ENCODE peak calls at places on chromosomes 7 and 10, in six cellular contexts. S is activated CD4-positive, alpha-beta T cell treated with anti-CD3 and anti-CD28 coated beads, Interleukin-2, amount 50 U/mL, for 1 hour; I is AML-193; B is activated T-cell treated with anti-CD3 and anti-CD28 coated beads for 4 hours; M is caudate nucleus; G is GM18507. W is an unnamed sample.

GRCh38 chr10:77520290-77520689 is 117.3 kb downstream of the KCNMA1 start:
- DNase-seq in B (no peak), S (no peak), I (no peak), M (no peak), G (no peak), W (no peak)

GRCh38 chr7:92955081-92955480 is 118.7 kb upstream of the CDK6 start:
- DNase-seq in M (no peak), S (no peak), I (no peak), B (no peak), G (no peak), W (no peak)

GRCh38 chr7:30206466-30206865 is 71.7 kb downstream of the MTURN start:
- DNase-seq in G (no peak), S (no peak), I (no peak), M (no peak), B (no peak), W (no peak)

GRCh38 chr7:150357277-150357676 is 11.3 kb upstream of the REPIN1 start:
- DNase-seq in M (no peak), G (no peak), S (peak; percentile 68), I (no peak), B (peak; percentile 55), W (peak; percentile 51)

GRCh38 chr7:103637726-103638125 is 191.7 kb upstream of the SLC26A5 start:
- DNase-seq in M (no peak), B (no peak), I (no peak), G (no peak), S (no peak), W (no peak)

GRCh38 chr7:101941481-101942383 is 124.3 kb downstream of the CUX1 start:
- DNase-seq in M (no peak), S (no peak), G (no peak), I (no peak), B (no peak), W (no peak)

GRCh38 chr7:254337-255037 is 35.5 kb upstream of the FOXL3 start:
- DNase-seq in M (no peak), B (no peak), G (no peak), S (no peak), I (no peak), W (no peak)

GRCh38 chr7:34842782-34843181 is 184.8 kb downstream of the NPSR1 start:
- DNase-seq in M (peak; percentile 50), I (no peak), B (no peak), S (no peak), G (no peak), W (no peak)

GRCh38 chr7:44258423-44258760 is 57.6 kb downstream of the YKT6 start:
- DNase-seq in I (no peak), S (no peak), G (no peak), M (no peak), B (no peak), W (no peak)

GRCh38 chr7:142626420-142627035 is 122.7 kb upstream of the PRSS1 start:
- DNase-seq in I (peak; percentile 21), S (peak; percentile 69), B (peak; percentile 67), G (no peak), M (no peak), W (peak; percentile 52)

GRCh38 chr10:131580076-131580652 is 268.6 kb upstream of the TCERG1L start:
- DNase-seq in G (no peak), S (no peak), I (no peak), B (no peak), M (no peak), W (no peak)

GRCh38 chr10:24713086-24713485 is 10.6 kb downstream of the ARHGAP21 start:
- DNase-seq in I (no peak), M (no peak), B (no peak), G (no peak), S (no peak), W (no peak)

GRCh38 chr10:97062484-97062883 is 123.3 kb downstream of the SLIT1 start:
- DNase-seq in M (no peak), G (no peak), S (no peak), B (no peak), I (no peak), W (no peak)

GRCh38 chr7:91347288-91347687 is 83.1 kb downstream of the FZD1 start:
- DNase-seq in S (no peak), B (no peak), I (no peak), M (no peak), G (no peak), W (no peak)

GRCh38 chr7:104793066-104793465 is 220.9 kb upstream of the KMT2E start:
- DNase-seq in M (no peak), S (no peak), B (no peak), I (no peak), G (no peak), W (no peak)

GRCh38 chr7:3464900-3465622 is 164.0 kb downstream of the SDK1 start:
- DNase-seq in B (no peak), M (no peak), G (no peak), I (no peak), S (peak; percentile 14), W (no peak)

GRCh38 chr7:24199978-24200377 is 84.0 kb upstream of the NPY start:
- DNase-seq in M (no peak), G (no peak), I (no peak), B (no peak), S (no peak), W (no peak)

GRCh38 chr7:50335795-50336754 is 31.6 kb downstream of the IKZF1 start:
- DNase-seq in I (no peak), G (no peak), M (no peak), B (peak; percentile 84), S (peak; percentile 81), W (peak; percentile 82)

GRCh38 chr10:99304027-99304856 is 24.9 kb upstream of the CNNM1 start:
- DNase-seq in M (no peak), I (no peak), B (no peak), S (no peak), G (no peak), W (no peak)

GRCh38 chr7:73338321-73338720 is 10.4 kb downstream of the FKBP6 start:
- DNase-seq in M (no peak), I (no peak), S (no peak), B (no peak), G (no peak), W (no peak)

GRCh38 chr10:80186364-80187012 is 18.8 kb downstream of the ANXA11 start:
- DNase-seq in G (no peak), B (peak; percentile 22), M (no peak), S (no peak), I (no peak), W (peak; percentile 19)

GRCh38 chr7:2621061-2621828 is 10.5 kb upstream of the TTYH3 start:
- DNase-seq in M (no peak), B (no peak), I (no peak), G (no peak), S (no peak), W (no peak)

GRCh38 chr7:1083729-1084657 is 3.9 kb upstream of the GPER1 start:
- DNase-seq in M (no peak), S (no peak), B (no peak), I (no peak), G (no peak), W (no peak)

GRCh38 chr7:42219447-42219846 is 17.6 kb downstream of the GLI3 start:
- DNase-seq in M (no peak), B (no peak), S (no peak), I (no peak), G (no peak), W (no peak)

GRCh38 chr10:118850418-118851061 is 95.8 kb upstream of the CACUL1 start:
- DNase-seq in S (peak; percentile 56), M (no peak), I (peak; percentile 27), G (peak; percentile 25), B (peak; percentile 44), W (peak; percentile 32)

GRCh38 chr7:2040201-2040892 is 192.4 kb downstream of the MAD1L1 start:
- DNase-seq in I (no peak), S (no peak), M (no peak), B (no peak), G (no peak), W (no peak)

GRCh38 chr10:71032887-71033286 is 144.5 kb upstream of the PCBD1 start:
- DNase-seq in G (no peak), B (no peak), S (no peak), M (no peak), I (no peak), W (no peak)

GRCh38 chr10:83983578-83984255 is 155.6 kb upstream of the GHITM start:
- DNase-seq in M (no peak), B (no peak), I (no peak), S (no peak), G (no peak), W (no peak)

GRCh38 chr10:119853584-119853983 is 19.1 kb downstream of the MCMBP start:
- DNase-seq in S (no peak), M (no peak), I (no peak), G (no peak), B (no peak), W (no peak)

GRCh38 chr7:21912931-21913780 is 32.5 kb downstream of the CDCA7L start:
- DNase-seq in M (no peak), I (no peak), S (no peak), G (no peak), B (no peak), W (no peak)